ENCODE peak calls at places on chromosomes 11 and 22, in four cellular contexts. X is K562, P is body of pancreas, J is breast epithelium. W is an unnamed sample.
A peak's percentile ranks its signal among the peaks of the same experiment; 100 is the strongest.

GRCh38 chr11:610146-610801 is 5.5 kb downstream of the IRF7 start:
- DNase-seq in X (no peak), P (no peak), J (no peak), W (no peak)

GRCh38 chr22:38754247-38755154 is 1.3 kb downstream of the SUN2 start:
- DNase-seq in X (no peak), P (peak; percentile 91), J (peak; percentile 90), W (peak; percentile 87)

GRCh38 chr11:89491141-89491690 is at the start of gene NOX4:
- DNase-seq in X (no peak), P (peak; percentile 22), J (no peak), W (peak; percentile 17)

GRCh38 chr11:118318112-118319030 is 13.8 kb downstream of the CD3E start:
- DNase-seq in X (no peak), P (no peak), J (no peak), W (no peak)

GRCh38 chr11:112784323-112785073 is 176.7 kb upstream of the NCAM1 start:
- DNase-seq in X (peak; percentile 14), P (peak; percentile 50), J (no peak), W (no peak)

GRCh38 chr11:68839953-68840641 is 1.6 kb downstream of the CPT1A start:
- DNase-seq in X (peak; percentile 39), P (peak; percentile 40), J (no peak), W (no peak)

GRCh38 chr11:121829159-121829643 is 286.8 kb downstream of the BLID start:
- DNase-seq in X (no peak), P (no peak), J (no peak), W (peak; percentile 42)

GRCh38 chr22:42468841-42469240 is 36.6 kb upstream of the NFAM1 start:
- DNase-seq in X (peak; percentile 17), P (no peak), J (no peak), W (no peak)

GRCh38 chr22:20319041-20319744 is 667 bp downstream of the DGCR6L start:
- DNase-seq in X (peak; percentile 87), P (no peak), J (no peak), W (no peak)

GRCh38 chr11:925158-925495 is 543 bp upstream of the AP2A2 start:
- DNase-seq in X (peak; percentile 46), P (peak; percentile 28), J (no peak), W (no peak)

GRCh38 chr11:116876656-116877055 is 39.2 kb upstream of the APOA1 start:
- DNase-seq in X (no peak), P (no peak), J (no peak), W (no peak)

GRCh38 chr11:30451642-30452041 is 128.7 kb downstream of the ARL14EP start:
- DNase-seq in X (no peak), P (no peak), J (no peak), W (no peak)

GRCh38 chr22:45631140-45631539 is 40.5 kb upstream of the ATXN10 start:
- DNase-seq in X (no peak), P (no peak), J (no peak), W (no peak)

GRCh38 chr22:43541022-43541421 is 129.2 kb downstream of the MPPED1 start:
- DNase-seq in X (no peak), P (no peak), J (no peak), W (no peak)

GRCh38 chr11:9740202-9740881 is 76.5 kb downstream of the SWAP70 start:
- DNase-seq in X (no peak), P (no peak), J (peak; percentile 78), W (no peak)

GRCh38 chr11:9741260-9741659 is 77.4 kb downstream of the SWAP70 start:
- DNase-seq in X (no peak), P (no peak), J (no peak), W (no peak)

GRCh38 chr11:9738126-9738525 is 74.2 kb downstream of the SWAP70 start:
- DNase-seq in X (no peak), P (no peak), J (no peak), W (no peak)

GRCh38 chr11:9738700-9739099 is 74.8 kb downstream of the SWAP70 start:
- DNase-seq in X (no peak), P (no peak), J (no peak), W (no peak)

DNA sequence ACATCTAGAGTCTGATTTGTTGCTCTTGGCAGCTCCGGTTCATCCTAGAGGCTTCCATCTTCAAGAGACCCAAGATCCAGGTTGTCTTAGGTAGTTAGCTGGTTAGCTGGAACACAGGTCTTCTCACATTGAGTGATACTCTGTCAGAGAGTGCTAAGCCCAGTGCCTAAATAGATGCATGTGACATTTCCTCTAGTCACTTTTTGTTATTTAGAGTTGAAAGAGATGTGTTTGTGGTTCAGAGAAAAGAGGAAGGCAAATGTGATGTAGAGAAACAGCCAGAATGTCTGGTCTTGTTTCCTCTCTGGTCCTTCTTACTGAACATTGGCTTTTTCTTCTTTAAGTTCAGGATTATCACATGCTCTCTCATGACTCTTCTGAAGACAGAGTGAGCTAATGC is 75.2 kb downstream of the SWAP70 start:
- DNase-seq in X (no peak), P (no peak), J (no peak), W (no peak)
- H3K36me3 ChIP-seq in X (no peaks in the 10 kb centered on the region), P (no peaks in the 10 kb centered on the region), J (no peaks in the 10 kb centered on the region), W (peaks cover 10% of the 10 kb centered on the region)

GRCh38 chr11:102426000-102426399 is 26.6 kb downstream of the TMEM123 start:
- DNase-seq in X (no peak), P (no peak), J (no peak), W (no peak)
- TF ChIP-seq CTCF in X (no peak), P (no peak), J (no peak), W (no peak)

DNA sequence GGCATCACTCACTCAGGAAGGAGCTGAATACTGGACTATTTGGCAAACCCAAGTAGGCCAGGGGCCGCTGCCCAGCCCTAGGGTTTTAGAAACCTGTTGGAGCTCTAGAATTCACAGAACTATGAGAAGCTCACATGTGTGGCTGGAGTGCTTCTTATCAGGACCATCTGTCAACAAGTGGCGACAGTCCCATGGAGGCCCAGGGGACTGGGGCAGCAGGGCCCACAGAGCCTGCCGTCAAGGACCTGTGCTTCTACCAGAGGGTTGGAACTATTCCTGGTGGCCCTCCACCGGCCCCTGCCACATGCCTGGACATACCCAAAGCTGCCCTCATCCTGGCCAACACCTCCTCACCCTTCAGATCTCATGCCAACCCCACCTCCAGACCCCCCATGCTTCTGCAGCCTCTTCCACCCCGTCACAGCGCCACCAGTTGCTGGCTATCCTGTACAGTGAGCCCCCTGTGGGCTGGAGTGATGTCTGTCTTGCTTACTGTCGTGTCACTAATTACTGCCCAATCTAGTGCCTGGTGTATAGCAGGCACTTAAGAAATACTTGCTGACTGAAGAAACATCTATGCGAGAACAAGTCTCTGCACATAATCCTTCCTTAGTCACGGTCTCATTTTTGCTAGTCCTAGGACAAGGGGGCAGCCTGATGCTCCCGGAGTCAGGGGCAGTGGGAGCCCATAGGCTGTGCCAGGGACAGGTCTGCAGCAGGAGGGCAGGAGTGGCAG is 27.2 kb upstream of the RASL10A start:
- DNase-seq in X (peak; percentile 42), P (peak; percentile 82), J (no peak), W (no peak)
- H3K27ac ChIP-seq in X (no peak overlapping the region), P (peak overlapping the region; percentile 84), J (peak overlapping the region; percentile 70), W (no peak overlapping the region)

GRCh38 chr22:23202812-23203451 is 22.6 kb downstream of the BCR start:
- DNase-seq in X (peak; percentile 57), P (no peak), J (no peak), W (no peak)

GRCh38 chr22:23203452-23204124 is 23.3 kb downstream of the BCR start:
- DNase-seq in X (peak; percentile 64), P (no peak), J (no peak), W (no peak)

GRCh38 chr22:23197836-23198235 is 17.5 kb downstream of the BCR start:
- DNase-seq in X (peak; percentile 83), P (no peak), J (no peak), W (no peak)

GRCh38 chr22:23199159-23199558 is 18.9 kb downstream of the BCR start:
- DNase-seq in X (peak; percentile 69), P (no peak), J (no peak), W (no peak)

DNA sequence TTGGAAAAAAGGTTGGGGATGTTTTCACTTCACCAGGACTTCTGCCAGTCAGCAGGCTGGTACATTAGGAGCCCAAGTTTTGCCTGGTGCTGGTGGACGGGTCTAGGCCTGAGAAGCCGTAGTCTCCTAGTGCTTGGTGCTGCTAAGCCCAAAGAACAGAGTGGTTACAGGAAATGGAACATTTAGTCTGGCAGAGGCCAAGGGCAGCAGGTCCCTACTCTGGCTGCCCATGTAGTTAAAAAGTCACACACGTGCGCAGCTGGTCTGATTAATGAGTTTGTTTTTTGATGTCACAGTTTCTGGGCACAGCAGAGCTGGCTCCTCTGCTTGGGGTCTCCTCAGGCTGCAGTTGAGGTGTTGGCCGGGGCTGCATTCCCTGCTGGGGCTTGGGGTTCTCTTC is 20.6 kb downstream of the BCR start:
- DNase-seq in X (no peak), P (peak; percentile 68), J (no peak), W (no peak)
- H3K36me3 ChIP-seq in X (peaks cover 68% of the 10 kb centered on the region), P (no peaks in the 10 kb centered on the region), J (no peaks in the 10 kb centered on the region), W (no peaks in the 10 kb centered on the region)

GRCh38 chr11:71302911-71303310 is 50.5 kb upstream of the SHANK2 start:
- DNase-seq in X (no peak), P (no peak), J (peak; percentile 20), W (no peak)
- TF ChIP-seq CTCF in X (peak; percentile 10), P (no peak), J (no peak), W (no peak)